ENCODE peak calls at places on chromosome 17, in eight cellular contexts. K is NB4, P is body of pancreas, V is adrenal gland, N is ovary, L is heart left ventricle, W is stomach, Y is IMR-90. R is an unnamed sample.

GRCh38 chr17:49862781-49863331 is 15.0 kb upstream of the TAC4 start:
- DNase-seq in Y (no peak), L (no peak), P (no peak), W (no peak), K (peak), V (peak), N (no peak), R (no peak)

GRCh38 chr17:45366049-45366448 is 49.2 kb upstream of the MAP3K14 start:
- DNase-seq in K (no peak), N (no peak), V (no peak), W (no peak), L (no peak), Y (no peak), P (no peak), R (peak)

GRCh38 chr17:80899402-80900268 is 92.0 kb upstream of the CHMP6 start:
- DNase-seq in K (peak), P (peak), Y (peak), V (peak), W (peak), N (no peak), L (no peak), R (no peak)

GRCh38 chr17:7712111-7712771 is 5.3 kb upstream of the DNAH2 start:
- DNase-seq in V (no peak), L (no peak), W (no peak), K (no peak), Y (no peak), P (no peak), N (no peak), R (no peak)

GRCh38 chr17:33164556-33164881 is 128.6 kb downstream of the ASIC2 start:
- DNase-seq in W (no peak), P (no peak), K (no peak), L (no peak), N (no peak), Y (no peak), V (no peak), R (no peak)

GRCh38 chr17:78075545-78075944 is 53.0 kb downstream of the TMC6 start:
- DNase-seq in K (no peak), W (no peak), L (no peak), V (no peak), Y (no peak), P (no peak), N (no peak), R (peak)

GRCh38 chr17:49798182-49798581 is 9.7 kb downstream of the KAT7 start:
- DNase-seq in L (no peak), K (no peak), W (no peak), N (no peak), Y (peak), P (no peak), V (peak), R (no peak)

GRCh38 chr17:29565643-29566472 is 979 bp downstream of the ABHD15 start:
- DNase-seq in W (peak), L (no peak), Y (no peak), N (no peak), V (no peak), P (peak), K (peak), R (peak)

GRCh38 chr17:82001657-82002056 is 21.0 kb downstream of the CENPX start:
- DNase-seq in Y (no peak), L (no peak), W (no peak), V (no peak), P (no peak), K (no peak), N (no peak), R (no peak)

GRCh38 chr17:1491406-1492248 is 859 bp downstream of the MYO1C start:
- DNase-seq in N (peak), P (peak), L (peak), K (peak), V (peak), W (peak), Y (no peak), R (peak)

GRCh38 chr17:40854175-40854814 is 12.7 kb downstream of the KRT12 start:
- DNase-seq in Y (peak), W (no peak), N (no peak), P (no peak), L (no peak), V (peak), K (peak), R (no peak)

GRCh38 chr17:73773702-73774101 is 129.5 kb upstream of the SDK2 start:
- DNase-seq in L (no peak), P (no peak), K (peak), N (no peak), Y (no peak), W (no peak), V (no peak), R (no peak)

GRCh38 chr17:29884995-29885394 is 45.0 kb downstream of the SSH2 start:
- DNase-seq in L (no peak), K (peak), W (no peak), V (no peak), N (no peak), P (no peak), Y (no peak), R (no peak)

GRCh38 chr17:48592592-48592991 is 987 bp downstream of the HOXB5 start:
- DNase-seq in W (no peak), P (no peak), V (no peak), K (no peak), Y (peak), L (no peak), N (no peak), R (no peak)
- H3K4me3 ChIP-seq in W (peak), P (no peak), V (no peak), K (no peak), Y (peak), L (no peak), N (peak), R (no peak)

GRCh38 chr17:42306385-42306667 is 18.0 kb downstream of the STAT5A start:
- DNase-seq in K (no peak), P (no peak), W (no peak), Y (no peak), N (no peak), V (no peak), L (no peak), R (no peak)

GRCh38 chr17:42307362-42307927 is 19.1 kb downstream of the STAT5A start:
- DNase-seq in P (no peak), N (no peak), W (no peak), L (no peak), K (no peak), V (no peak), Y (no peak), R (no peak)

GRCh38 chr17:42303694-42304093 is 15.4 kb downstream of the STAT5A start:
- DNase-seq in W (no peak), Y (no peak), V (no peak), N (no peak), L (no peak), K (no peak), P (no peak), R (no peak)

GRCh38 chr17:42304187-42305030 is 16.1 kb downstream of the STAT5A start:
- DNase-seq in W (no peak), Y (no peak), L (no peak), N (no peak), P (no peak), V (no peak), K (no peak), R (no peak)

GRCh38 chr17:42305543-42306384 is 17.5 kb downstream of the STAT5A start:
- DNase-seq in N (peak), Y (no peak), P (no peak), V (peak), L (no peak), K (no peak), W (no peak), R (no peak)
- TF ChIP-seq POLR2A in N (no peak), Y (no peak), P (no peak), V (peak), L (no peak), K (no peak), W (no peak), R (no peak)

DNA sequence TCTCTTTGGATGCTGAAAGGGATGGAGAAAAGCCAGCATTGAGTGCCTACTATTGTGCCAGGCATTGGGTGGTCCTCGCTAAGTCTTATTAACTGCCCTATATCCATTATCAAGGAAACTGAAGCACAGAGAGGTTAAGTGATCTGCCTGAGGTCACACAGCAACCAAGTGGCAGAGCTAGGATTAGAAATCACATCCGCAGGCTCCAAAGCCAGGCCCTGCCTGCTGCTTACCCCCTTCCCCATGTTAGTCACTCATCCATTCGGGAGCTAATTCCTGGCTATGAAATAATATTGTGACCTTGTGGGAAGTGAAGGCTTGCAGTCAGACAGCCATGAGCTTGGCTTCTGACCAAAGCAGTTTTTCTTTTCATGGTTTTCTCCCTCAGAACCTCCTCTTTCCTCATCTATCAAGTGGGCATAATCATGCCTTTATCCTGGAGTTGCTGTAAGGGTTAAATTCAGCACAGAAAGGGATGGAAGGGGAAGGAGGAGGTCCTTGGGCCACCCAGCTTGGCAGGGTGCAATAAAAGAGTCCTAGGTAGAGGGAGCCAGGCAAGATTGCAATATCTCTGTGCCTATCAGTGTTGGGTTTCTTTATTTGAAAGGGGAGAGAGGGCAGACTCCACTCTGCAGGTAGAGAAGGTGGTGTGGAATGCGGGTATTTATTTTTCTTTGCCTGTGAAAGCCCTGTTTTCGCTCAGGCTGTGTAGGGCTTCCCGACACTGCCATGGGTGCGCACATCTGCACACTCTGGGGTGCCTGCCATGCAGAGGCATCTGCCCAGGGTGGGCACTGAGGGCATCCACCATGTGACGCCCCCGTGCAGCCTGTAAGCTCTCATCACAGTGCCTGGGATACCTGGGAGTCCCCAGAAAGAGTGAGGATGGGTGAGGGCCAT is 11.3 kb downstream of the RAI1 start:
- DNase-seq in Y (no peak), K (no peak), L (no peak), W (no peak), N (no peak), V (peak), P (no peak), R (no peak)
- H3K4me3 ChIP-seq in Y (no peak), K (no peak), L (no peak), W (no peak), N (no peak), V (no peak), P (no peak), R (no peak)

GRCh38 chr17:28365487-28365886 is 488 bp upstream of the SEBOX start:
- DNase-seq in W (no peak), P (no peak), L (no peak), Y (no peak), N (no peak), K (no peak), V (no peak), R (no peak)
- TF ChIP-seq POLR2A in W (no peak), P (no peak), L (no peak), Y (no peak), N (no peak), K (no peak), V (no peak), R (no peak)

R was measured in lower leg skin.